ENCODE peak calls at places on chromosomes 4 and X, in eight cellular contexts. K is mesendoderm; D is CD4-positive, alpha-beta T cell; Q is left lung; P is IMR-90; C is CD8-positive, alpha-beta T cell; I is right cardiac atrium; B is A673. J is an unnamed sample.

GRCh38 chrX:133992877-133993276 is 7.5 kb upstream of the GPC3 start:
- DNase-seq in K (no peak), D (no peak), Q (no peak), P (no peak), C (no peak), I (no peak), B (no peak), J (no peak)

GRCh38 chr4:118716304-118716703 is 31.1 kb downstream of the METTL14 start:
- DNase-seq in K (no peak), D (no peak), Q (no peak), P (no peak), C (no peak), I (no peak), B (no peak), J (no peak)

GRCh38 chr4:77525538-77525937 is 80.1 kb upstream of the CXCL13 start:
- DNase-seq in K (no peak), D (no peak), Q (no peak), P (no peak), C (no peak), I (no peak), B (no peak), J (no peak)

GRCh38 chrX:47900833-47901232 is 64.1 kb downstream of the ZNF81 start:
- DNase-seq in K (no peak), D (no peak), Q (no peak), P (no peak), C (no peak), I (no peak), B (no peak), J (no peak)

GRCh38 chr4:113665036-113665435 is 96.5 kb downstream of the CAMK2D start:
- DNase-seq in K (no peak), D (no peak), Q (no peak), P (no peak), C (no peak), I (no peak), B (no peak), J (no peak)

GRCh38 chrX:108947205-108947604 is 210.8 kb upstream of the IRS4 start:
- DNase-seq in K (peak; percentile 27), D (no peak), Q (no peak), P (no peak), C (no peak), I (no peak), B (no peak), J (no peak)

GRCh38 chr4:29453421-29453820 is 1266.7 kb upstream of the PCDH7 start:
- DNase-seq in K (no peak), D (no peak), Q (no peak), P (no peak), C (no peak), I (no peak), B (no peak), J (no peak)

GRCh38 chr4:163672751-163673150 is 178.3 kb downstream of the TMA16 start:
- DNase-seq in K (peak; percentile 23), D (no peak), Q (no peak), P (no peak), C (no peak), I (no peak), B (no peak), J (no peak)

GRCh38 chrX:33207056-33207455 is 4.3 kb downstream of the DMD start:
- DNase-seq in K (no peak), D (no peak), Q (no peak), P (peak; percentile 6), C (no peak), I (no peak), B (no peak), J (no peak)

GRCh38 chrX:97199501-97199900 is 315.8 kb downstream of the RPA4 start:
- DNase-seq in K (no peak), D (no peak), Q (no peak), P (peak; percentile 24), C (no peak), I (no peak), B (no peak), J (no peak)

GRCh38 chrX:153590961-153591956 is 7.7 kb downstream of the CCNQ start:
- DNase-seq in K (no peak), D (no peak), Q (no peak), P (no peak), C (no peak), I (no peak), B (no peak), J (no peak)

GRCh38 chrX:14013074-14013473 is 16.6 kb downstream of the GEMIN8 start:
- DNase-seq in K (no peak), D (no peak), Q (no peak), P (no peak), C (no peak), I (no peak), B (no peak), J (no peak)

GRCh38 chr4:162010362-162010761 is 153.4 kb downstream of the FSTL5 start:
- DNase-seq in K (no peak), D (no peak), Q (no peak), P (no peak), C (no peak), I (no peak), B (no peak), J (no peak)

GRCh38 chr4:47836655-47837581 is 949 bp downstream of the CORIN start:
- DNase-seq in K (peak; percentile 94), D (peak; percentile 33), Q (peak; percentile 90), P (peak; percentile 84), C (peak; percentile 49), I (peak; percentile 81), B (peak; percentile 90), J (peak; percentile 9)

GRCh38 chr4:2823671-2824328 is 19.8 kb upstream of the ADD1 start:
- DNase-seq in K (no peak), D (no peak), Q (peak; percentile 61), P (no peak), C (no peak), I (no peak), B (no peak), J (no peak)

GRCh38 chr4:105058177-105058812 is 88.4 kb upstream of the TET2 start:
- DNase-seq in K (no peak), D (no peak), Q (no peak), P (peak; percentile 75), C (no peak), I (no peak), B (no peak), J (no peak)
- H3K27ac ChIP-seq in K (no peak overlapping the region), D (no peak overlapping the region), Q (no peak overlapping the region), P (no peak overlapping the region), C (no peak overlapping the region), I (no peak overlapping the region), B (no peak overlapping the region), J (no peak overlapping the region)

GRCh38 chr4:10096976-10097330 is 19.6 kb downstream of the WDR1 start:
- DNase-seq in K (no peak), D (no peak), Q (peak; percentile 74), P (no peak), C (no peak), I (no peak), B (no peak), J (no peak)
- H3K27ac ChIP-seq in K (no peak overlapping the region), D (peak overlapping the region; percentile 58), Q (peak overlapping the region; percentile 78), P (peak overlapping the region; percentile 77), C (no peak overlapping the region), I (peak overlapping the region; percentile 92), B (no peak overlapping the region), J (peak overlapping the region; percentile 80)

GRCh38 chr4:86543560-86544312 is 50.4 kb upstream of the PTPN13 start:
- DNase-seq in K (peak; percentile 83), D (no peak), Q (no peak), P (no peak), C (no peak), I (no peak), B (peak; percentile 60), J (no peak)
- H3K27ac ChIP-seq in K (no peak overlapping the region), D (no peak overlapping the region), Q (no peak overlapping the region), P (no peak overlapping the region), C (no peak overlapping the region), I (no peak overlapping the region), B (peak overlapping the region; percentile 92), J (no peak overlapping the region)

DNA sequence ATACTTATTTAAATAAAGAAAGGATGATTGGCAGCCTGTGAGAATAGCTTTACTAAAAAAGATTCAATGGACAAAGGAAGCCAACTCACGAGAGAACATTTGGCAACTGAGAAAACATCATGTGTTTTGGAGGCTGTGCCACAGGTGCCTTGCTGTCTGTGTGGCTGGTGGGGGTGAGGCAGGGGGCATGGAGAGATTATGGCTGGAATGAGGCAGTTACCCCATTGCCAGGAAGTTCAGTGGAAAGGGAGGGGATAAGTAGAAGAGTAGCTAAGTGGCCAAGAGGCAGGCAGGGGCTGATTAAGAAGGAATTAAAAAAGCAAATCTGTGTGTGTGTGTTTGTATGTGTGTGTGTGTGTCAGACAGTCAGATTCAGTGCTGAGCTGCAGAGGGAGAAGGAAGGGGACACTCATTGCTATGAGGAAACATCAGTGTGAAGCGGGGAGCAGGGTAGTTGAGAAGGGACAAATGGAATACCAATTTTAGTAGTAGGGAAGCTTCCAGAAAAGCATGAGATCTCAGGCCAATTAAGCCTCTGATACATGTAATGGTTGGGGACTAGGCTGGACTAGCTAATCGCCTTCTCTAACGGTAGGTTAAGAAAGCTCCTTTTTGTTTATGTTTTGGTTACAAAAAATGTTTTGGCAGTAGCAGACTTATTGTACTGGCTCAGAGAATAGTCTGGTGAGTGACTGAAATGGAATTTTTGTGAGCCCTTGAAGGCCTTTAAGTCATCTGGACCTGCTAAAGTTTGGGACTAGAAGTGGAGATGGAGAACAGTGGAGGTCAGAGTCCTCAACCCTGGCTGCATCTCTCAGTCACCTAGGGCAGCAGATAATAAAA is 18.5 kb downstream of the TMEM164 start:
- DNase-seq in K (no peak), D (no peak), Q (no peak), P (peak; percentile 75), C (no peak), I (peak; percentile 22), B (no peak), J (no peak)
- H3K27ac ChIP-seq in K (no peak overlapping the region), D (no peak overlapping the region), Q (no peak overlapping the region), P (no peak overlapping the region), C (no peak overlapping the region), I (peak overlapping the region; percentile 68), B (no peak overlapping the region), J (no peak overlapping the region)

J was measured in substantia nigra.